ENCODE peak calls at places on chromosomes 4 and X, in eight cellular contexts. One of them, this sample, is unnamed.

GRCh38 chr4:143626134-143626859 is 74.2 kb downstream of the FREM3 start:
- DNase-seq in epithelial cell of esophagus: no peak
- DNase-seq in tibial nerve: peak; percentile 72
- DNase-seq in mesenchymal stem cell: no peak
- DNase-seq in psoas muscle: peak; percentile 79
- DNase-seq in NT2/D1: no peak
- DNase-seq in CD8-positive, alpha-beta memory T cell: no peak
- DNase-seq in colonic mucosa: peak; percentile 29
- DNase-seq in this sample: peak; percentile 87

GRCh38 chrX:19107035-19107434 is 15.2 kb downstream of the ADGRG2 start:
- DNase-seq in epithelial cell of esophagus: no peak
- DNase-seq in tibial nerve: no peak
- DNase-seq in mesenchymal stem cell: no peak
- DNase-seq in psoas muscle: no peak
- DNase-seq in NT2/D1: peak; percentile 83
- DNase-seq in CD8-positive, alpha-beta memory T cell: no peak
- DNase-seq in colonic mucosa: no peak
- DNase-seq in this sample: no peak

GRCh38 chr4:176002007-176002623 is 63.5 kb upstream of the WDR17 start:
- DNase-seq in epithelial cell of esophagus: peak; percentile 8
- DNase-seq in tibial nerve: no peak
- DNase-seq in mesenchymal stem cell: peak; percentile 37
- DNase-seq in psoas muscle: peak; percentile 62
- DNase-seq in NT2/D1: peak; percentile 16
- DNase-seq in CD8-positive, alpha-beta memory T cell: no peak
- DNase-seq in colonic mucosa: peak; percentile 18
- DNase-seq in this sample: no peak

GRCh38 chr4:79209822-79210635 is 115.8 kb downstream of the NAA11 start:
- DNase-seq in epithelial cell of esophagus: peak; percentile 22
- DNase-seq in tibial nerve: no peak
- DNase-seq in mesenchymal stem cell: no peak
- DNase-seq in psoas muscle: peak; percentile 25
- DNase-seq in NT2/D1: no peak
- DNase-seq in CD8-positive, alpha-beta memory T cell: no peak
- DNase-seq in colonic mucosa: peak; percentile 78
- DNase-seq in this sample: peak; percentile 27

GRCh38 chr4:168817418-168817817 is 192.6 kb downstream of the CBR4 start:
- DNase-seq in epithelial cell of esophagus: no peak
- DNase-seq in tibial nerve: no peak
- DNase-seq in mesenchymal stem cell: no peak
- DNase-seq in psoas muscle: no peak
- DNase-seq in NT2/D1: no peak
- DNase-seq in CD8-positive, alpha-beta memory T cell: no peak
- DNase-seq in colonic mucosa: no peak
- DNase-seq in this sample: no peak

GRCh38 chr4:84971319-84971932 is 4.9 kb upstream of the WDFY3 start:
- DNase-seq in epithelial cell of esophagus: peak; percentile 63
- DNase-seq in tibial nerve: no peak
- DNase-seq in mesenchymal stem cell: peak; percentile 75
- DNase-seq in psoas muscle: no peak
- DNase-seq in NT2/D1: no peak
- DNase-seq in CD8-positive, alpha-beta memory T cell: no peak
- DNase-seq in colonic mucosa: no peak
- DNase-seq in this sample: no peak

GRCh38 chr4:16212138-16212782 is 14.0 kb downstream of the TAPT1 start:
- DNase-seq in epithelial cell of esophagus: no peak
- DNase-seq in tibial nerve: no peak
- DNase-seq in mesenchymal stem cell: no peak
- DNase-seq in psoas muscle: no peak
- DNase-seq in NT2/D1: no peak
- DNase-seq in CD8-positive, alpha-beta memory T cell: no peak
- DNase-seq in colonic mucosa: no peak
- DNase-seq in this sample: no peak

GRCh38 chr4:104989363-104989762 is 157.3 kb upstream of the TET2 start:
- DNase-seq in epithelial cell of esophagus: peak; percentile 83
- DNase-seq in tibial nerve: no peak
- DNase-seq in mesenchymal stem cell: no peak
- DNase-seq in psoas muscle: no peak
- DNase-seq in NT2/D1: no peak
- DNase-seq in CD8-positive, alpha-beta memory T cell: no peak
- DNase-seq in colonic mucosa: no peak
- DNase-seq in this sample: no peak

GRCh38 chr4:3572363-3572762 is 40.1 kb upstream of the LRPAP1 start:
- DNase-seq in epithelial cell of esophagus: no peak
- DNase-seq in tibial nerve: no peak
- DNase-seq in mesenchymal stem cell: no peak
- DNase-seq in psoas muscle: no peak
- DNase-seq in NT2/D1: no peak
- DNase-seq in CD8-positive, alpha-beta memory T cell: no peak
- DNase-seq in colonic mucosa: no peak
- DNase-seq in this sample: no peak

GRCh38 chr4:8269535-8270417 is at the start of gene HTRA3:
- DNase-seq in epithelial cell of esophagus: peak; percentile 6
- DNase-seq in tibial nerve: peak; percentile 45
- DNase-seq in mesenchymal stem cell: peak; percentile 70
- DNase-seq in psoas muscle: peak; percentile 86
- DNase-seq in NT2/D1: peak; percentile 33
- DNase-seq in CD8-positive, alpha-beta memory T cell: no peak
- DNase-seq in colonic mucosa: no peak
- DNase-seq in this sample: no peak

GRCh38 chr4:122830392-122831095 is 3.9 kb downstream of the FGF2 start:
- DNase-seq in epithelial cell of esophagus: no peak
- DNase-seq in tibial nerve: no peak
- DNase-seq in mesenchymal stem cell: no peak
- DNase-seq in psoas muscle: no peak
- DNase-seq in NT2/D1: no peak
- DNase-seq in CD8-positive, alpha-beta memory T cell: no peak
- DNase-seq in colonic mucosa: no peak
- DNase-seq in this sample: no peak

GRCh38 chrX:31333181-31333831 is 261.5 kb upstream of the FTHL17 start:
- DNase-seq in epithelial cell of esophagus: peak; percentile 79
- DNase-seq in tibial nerve: no peak
- DNase-seq in mesenchymal stem cell: peak; percentile 79
- DNase-seq in psoas muscle: no peak
- DNase-seq in NT2/D1: no peak
- DNase-seq in CD8-positive, alpha-beta memory T cell: no peak
- DNase-seq in colonic mucosa: no peak
- DNase-seq in this sample: no peak

GRCh38 chr4:8355864-8356565 is 84.5 kb downstream of the ACOX3 start:
- DNase-seq in epithelial cell of esophagus: peak; percentile 62
- DNase-seq in tibial nerve: no peak
- DNase-seq in mesenchymal stem cell: peak; percentile 2
- DNase-seq in psoas muscle: no peak
- DNase-seq in NT2/D1: no peak
- DNase-seq in CD8-positive, alpha-beta memory T cell: no peak
- DNase-seq in colonic mucosa: no peak
- DNase-seq in this sample: no peak

GRCh38 chr4:79498282-79498681 is 90.3 kb upstream of the GK2 start:
- DNase-seq in epithelial cell of esophagus: no peak
- DNase-seq in tibial nerve: no peak
- DNase-seq in mesenchymal stem cell: no peak
- DNase-seq in psoas muscle: no peak
- DNase-seq in NT2/D1: no peak
- DNase-seq in CD8-positive, alpha-beta memory T cell: no peak
- DNase-seq in colonic mucosa: no peak
- DNase-seq in this sample: no peak

GRCh38 chr4:34516524-34516923 is 1727.8 kb downstream of the ARAP2 start:
- DNase-seq in epithelial cell of esophagus: no peak
- DNase-seq in tibial nerve: no peak
- DNase-seq in mesenchymal stem cell: no peak
- DNase-seq in psoas muscle: no peak
- DNase-seq in NT2/D1: no peak
- DNase-seq in CD8-positive, alpha-beta memory T cell: no peak
- DNase-seq in colonic mucosa: no peak
- DNase-seq in this sample: no peak

GRCh38 chr4:2318476-2318875 is 56.6 kb upstream of the MXD4 start:
- DNase-seq in epithelial cell of esophagus: no peak
- DNase-seq in tibial nerve: no peak
- DNase-seq in mesenchymal stem cell: no peak
- DNase-seq in psoas muscle: no peak
- DNase-seq in NT2/D1: no peak
- DNase-seq in CD8-positive, alpha-beta memory T cell: no peak
- DNase-seq in colonic mucosa: peak; percentile 11
- DNase-seq in this sample: no peak

GRCh38 chrX:69163936-69164741 is 1.1 kb downstream of the PJA1 start:
- DNase-seq in epithelial cell of esophagus: peak; percentile 27
- DNase-seq in tibial nerve: no peak
- DNase-seq in mesenchymal stem cell: peak; percentile 19
- DNase-seq in psoas muscle: no peak
- DNase-seq in NT2/D1: no peak
- DNase-seq in CD8-positive, alpha-beta memory T cell: peak; percentile 81
- DNase-seq in colonic mucosa: peak; percentile 39
- DNase-seq in this sample: no peak

GRCh38 chr4:165766976-165767375 is 106.1 kb upstream of the TLL1 start:
- DNase-seq in epithelial cell of esophagus: no peak
- DNase-seq in tibial nerve: no peak
- DNase-seq in mesenchymal stem cell: no peak
- DNase-seq in psoas muscle: no peak
- DNase-seq in NT2/D1: no peak
- DNase-seq in CD8-positive, alpha-beta memory T cell: no peak
- DNase-seq in colonic mucosa: no peak
- DNase-seq in this sample: no peak
- H3K4me3 ChIP-seq in epithelial cell of esophagus: no peak overlapping the region
- H3K4me3 ChIP-seq in tibial nerve: no peak overlapping the region
- H3K4me3 ChIP-seq in mesenchymal stem cell: no peak overlapping the region
- H3K4me3 ChIP-seq in psoas muscle: no peak overlapping the region
- H3K4me3 ChIP-seq in NT2/D1: no peak overlapping the region
- H3K4me3 ChIP-seq in CD8-positive, alpha-beta memory T cell: no peak overlapping the region
- H3K4me3 ChIP-seq in colonic mucosa: no peak overlapping the region
- H3K4me3 ChIP-seq in this sample: no peak overlapping the region

DNA sequence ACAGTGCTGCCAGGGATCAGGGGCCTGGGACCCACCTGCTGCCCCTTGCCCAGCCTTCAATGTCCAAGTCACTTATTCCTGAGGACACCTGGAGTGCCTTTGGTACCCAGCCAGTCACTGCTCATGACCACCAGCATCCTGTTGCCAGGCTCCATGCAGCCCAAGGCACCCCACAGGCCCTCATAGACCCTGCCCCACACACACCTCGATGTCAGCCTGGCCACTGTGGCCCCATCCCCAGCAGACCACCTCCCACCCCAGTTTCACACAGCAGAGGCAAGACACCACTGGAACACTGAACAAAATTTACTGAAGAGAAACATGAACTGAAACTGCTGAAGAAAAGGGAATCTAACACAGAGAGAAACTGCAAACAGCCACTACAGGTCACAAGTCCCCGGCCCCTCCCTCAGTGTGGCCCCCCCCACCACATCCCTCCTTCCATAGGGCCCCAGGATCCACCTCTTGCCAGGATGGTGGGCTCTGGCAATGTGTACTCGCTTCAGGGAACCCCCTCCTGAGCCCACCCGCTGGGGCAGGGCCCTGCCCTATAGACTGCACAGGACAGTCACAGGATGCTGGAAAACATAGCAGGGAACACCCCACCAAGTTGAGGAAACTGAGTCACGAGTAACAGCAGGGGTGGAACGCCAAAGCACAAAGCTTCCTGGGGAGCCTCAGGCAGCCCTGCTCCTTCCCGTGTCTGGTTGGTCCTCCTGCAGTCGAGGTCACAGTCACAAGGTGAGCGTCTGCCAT is 5.2 kb downstream of the PNMA5 start:
- DNase-seq in epithelial cell of esophagus: no peak
- DNase-seq in tibial nerve: no peak
- DNase-seq in mesenchymal stem cell: no peak
- DNase-seq in psoas muscle: no peak
- DNase-seq in NT2/D1: no peak
- DNase-seq in CD8-positive, alpha-beta memory T cell: no peak
- DNase-seq in colonic mucosa: no peak
- DNase-seq in this sample: no peak
- H3K4me3 ChIP-seq in epithelial cell of esophagus: no peak overlapping the region
- H3K4me3 ChIP-seq in tibial nerve: no peak overlapping the region
- H3K4me3 ChIP-seq in mesenchymal stem cell: no peak overlapping the region
- H3K4me3 ChIP-seq in psoas muscle: no peak overlapping the region
- H3K4me3 ChIP-seq in NT2/D1: no peak overlapping the region
- H3K4me3 ChIP-seq in CD8-positive, alpha-beta memory T cell: no peak overlapping the region
- H3K4me3 ChIP-seq in colonic mucosa: no peak overlapping the region
- H3K4me3 ChIP-seq in this sample: no peak overlapping the region

GRCh38 chrX:67288958-67289641 is 254.7 kb upstream of the AR start:
- DNase-seq in epithelial cell of esophagus: no peak
- DNase-seq in tibial nerve: peak; percentile 12
- DNase-seq in mesenchymal stem cell: no peak
- DNase-seq in psoas muscle: peak; percentile 35
- DNase-seq in NT2/D1: no peak
- DNase-seq in CD8-positive, alpha-beta memory T cell: no peak
- DNase-seq in colonic mucosa: no peak
- DNase-seq in this sample: peak; percentile 74

GRCh38 chrX:67296395-67296794 is 247.4 kb upstream of the AR start:
- DNase-seq in epithelial cell of esophagus: no peak
- DNase-seq in tibial nerve: no peak
- DNase-seq in mesenchymal stem cell: no peak
- DNase-seq in psoas muscle: no peak
- DNase-seq in NT2/D1: no peak
- DNase-seq in CD8-positive, alpha-beta memory T cell: no peak
- DNase-seq in colonic mucosa: no peak
- DNase-seq in this sample: no peak

GRCh38 chrX:67295924-67296323 is 247.9 kb upstream of the AR start:
- DNase-seq in epithelial cell of esophagus: no peak
- DNase-seq in tibial nerve: no peak
- DNase-seq in mesenchymal stem cell: no peak
- DNase-seq in psoas muscle: no peak
- DNase-seq in NT2/D1: no peak
- DNase-seq in CD8-positive, alpha-beta memory T cell: no peak
- DNase-seq in colonic mucosa: no peak
- DNase-seq in this sample: no peak

DNA sequence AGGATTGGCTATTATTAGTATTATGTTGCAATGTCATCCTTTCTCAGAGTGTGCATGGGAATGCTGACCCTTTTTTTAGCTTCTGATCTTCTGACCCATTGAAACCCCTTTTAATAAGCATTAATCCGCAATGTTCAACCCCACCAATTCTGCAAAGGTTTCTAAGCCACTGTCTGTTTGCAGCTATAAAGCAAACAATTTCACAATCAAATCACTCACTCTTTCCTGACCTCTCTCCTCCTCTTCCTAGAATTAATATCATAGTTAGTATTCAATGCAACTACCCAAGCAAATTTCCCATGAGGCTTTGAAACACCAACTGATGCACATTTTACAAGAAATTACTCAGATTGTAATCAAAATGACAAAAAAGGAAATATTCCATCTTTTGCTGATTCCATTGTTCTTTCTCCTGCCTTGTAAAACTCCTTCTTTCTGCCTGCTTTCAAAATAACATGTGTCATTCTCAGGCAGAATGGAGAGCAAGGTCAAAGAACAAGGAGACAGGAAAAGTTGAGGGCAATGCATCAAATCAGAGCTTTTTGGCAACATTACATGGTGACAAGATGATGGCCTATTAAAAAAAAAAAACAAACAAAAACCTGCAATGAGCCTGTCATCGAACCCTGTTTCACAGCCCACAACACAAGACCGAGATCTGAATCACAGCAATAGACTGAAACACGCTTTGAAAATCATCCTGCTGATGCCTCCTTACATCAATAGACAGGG is 253.2 kb upstream of the AR start:
- DNase-seq in epithelial cell of esophagus: no peak
- DNase-seq in tibial nerve: no peak
- DNase-seq in mesenchymal stem cell: no peak
- DNase-seq in psoas muscle: no peak
- DNase-seq in NT2/D1: no peak
- DNase-seq in CD8-positive, alpha-beta memory T cell: no peak
- DNase-seq in colonic mucosa: no peak
- DNase-seq in this sample: no peak
- H3K4me3 ChIP-seq in epithelial cell of esophagus: no peak overlapping the region
- H3K4me3 ChIP-seq in tibial nerve: no peak overlapping the region
- H3K4me3 ChIP-seq in mesenchymal stem cell: no peak overlapping the region
- H3K4me3 ChIP-seq in psoas muscle: no peak overlapping the region
- H3K4me3 ChIP-seq in NT2/D1: no peak overlapping the region
- H3K4me3 ChIP-seq in CD8-positive, alpha-beta memory T cell: no peak overlapping the region
- H3K4me3 ChIP-seq in colonic mucosa: no peak overlapping the region
- H3K4me3 ChIP-seq in this sample: no peak overlapping the region

GRCh38 chr4:137530176-137530575 is 2.1 kb downstream of the PCDH18 start:
- DNase-seq in epithelial cell of esophagus: no peak
- DNase-seq in tibial nerve: no peak
- DNase-seq in mesenchymal stem cell: peak; percentile 55
- DNase-seq in psoas muscle: no peak
- DNase-seq in NT2/D1: no peak
- DNase-seq in CD8-positive, alpha-beta memory T cell: no peak
- DNase-seq in colonic mucosa: no peak
- DNase-seq in this sample: no peak
- H3K4me3 ChIP-seq in epithelial cell of esophagus: no peak overlapping the region
- H3K4me3 ChIP-seq in tibial nerve: peak overlapping the region; percentile 51
- H3K4me3 ChIP-seq in mesenchymal stem cell: peak overlapping the region; percentile 99
- H3K4me3 ChIP-seq in psoas muscle: peak overlapping the region; percentile 65
- H3K4me3 ChIP-seq in NT2/D1: no peak overlapping the region
- H3K4me3 ChIP-seq in CD8-positive, alpha-beta memory T cell: no peak overlapping the region
- H3K4me3 ChIP-seq in colonic mucosa: peak overlapping the region; percentile 34
- H3K4me3 ChIP-seq in this sample: no peak overlapping the region

This sample was measured in lower leg skin.